ENCODE peak calls at places on chromosomes 3 and 15, in four cellular contexts. U is GM12891, X is K562, O is GM12878. N is an unnamed sample.

GRCh38 chr15:35540885-35541284 is 5.1 kb downstream of the DPH6 start:
- DNase-seq in U (no peak), X (no peak), O (no peak), N (no peak)

GRCh38 chr15:70415330-70415884 is 317.7 kb upstream of the TLE3 start:
- DNase-seq in U (no peak), X (no peak), O (no peak), N (no peak)

GRCh38 chr3:12689997-12690711 is 26.2 kb upstream of the RAF1 start:
- DNase-seq in U (no peak), X (no peak), O (no peak), N (no peak)

GRCh38 chr3:161388860-161389259 is 17.5 kb upstream of the SPTSSB start:
- DNase-seq in U (no peak), X (no peak), O (no peak), N (no peak)

GRCh38 chr3:172404237-172404962 is 43.9 kb downstream of the GHSR start:
- DNase-seq in U (no peak), X (no peak), O (no peak), N (no peak)

GRCh38 chr15:72685925-72686794 is at the start of the genes BBS4 and HIGD2B:
- DNase-seq in U (peak; percentile 63), X (peak; percentile 77), O (peak; percentile 70), N (peak; percentile 93)

GRCh38 chr3:138081371-138082084 is 33.9 kb downstream of the DZIP1L start:
- DNase-seq in U (no peak), X (no peak), O (no peak), N (no peak)

GRCh38 chr15:38072507-38073277 is 138.3 kb downstream of the TMCO5A start:
- DNase-seq in U (peak; percentile 18), X (no peak), O (no peak), N (peak; percentile 30)

DNA sequence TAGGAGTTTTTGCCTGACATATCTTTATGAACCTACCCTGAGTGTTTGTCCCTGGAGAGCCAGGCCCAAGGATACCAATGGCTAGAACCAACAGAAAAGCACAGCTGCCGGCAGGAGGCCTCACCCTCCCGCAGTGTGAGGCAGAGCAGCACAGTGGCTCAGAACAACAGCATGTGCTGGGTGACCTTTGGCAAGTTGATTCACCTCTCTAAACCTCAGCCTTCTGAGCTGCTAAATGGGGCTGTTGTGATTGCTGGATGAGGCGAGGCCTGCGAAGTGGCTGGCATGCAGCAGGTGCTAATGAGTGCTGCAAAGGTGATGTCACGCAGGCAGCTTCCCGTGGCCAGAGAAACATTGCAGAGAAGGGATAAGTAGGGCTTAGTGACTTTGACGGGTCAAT is 23.3 kb downstream of the IDH2 start:
- DNase-seq in U (no peak), X (no peak), O (no peak), N (no peak)
- TF ChIP-seq SPI1 in U (no peak), X (no peak), O (no peak), N (no peak)

GRCh38 chr3:50010959-50011358 is 71.0 kb downstream of the RBM6 start:
- DNase-seq in U (no peak), X (no peak), O (no peak), N (no peak)
- TF ChIP-seq SPI1 in U (no peak), X (no peak), O (no peak), N (no peak)

GRCh38 chr3:16848007-16848406 is 36.7 kb upstream of the PLCL2 start:
- DNase-seq in U (no peak), X (no peak), O (no peak), N (no peak)

GRCh38 chr3:16846373-16847078 is 38.2 kb upstream of the PLCL2 start:
- DNase-seq in U (no peak), X (no peak), O (no peak), N (no peak)

GRCh38 chr3:16849240-16849639 is 35.5 kb upstream of the PLCL2 start:
- DNase-seq in U (no peak), X (no peak), O (no peak), N (peak; percentile 50)

GRCh38 chr3:16844771-16845170 is 40.0 kb upstream of the PLCL2 start:
- DNase-seq in U (no peak), X (no peak), O (no peak), N (no peak)

DNA sequence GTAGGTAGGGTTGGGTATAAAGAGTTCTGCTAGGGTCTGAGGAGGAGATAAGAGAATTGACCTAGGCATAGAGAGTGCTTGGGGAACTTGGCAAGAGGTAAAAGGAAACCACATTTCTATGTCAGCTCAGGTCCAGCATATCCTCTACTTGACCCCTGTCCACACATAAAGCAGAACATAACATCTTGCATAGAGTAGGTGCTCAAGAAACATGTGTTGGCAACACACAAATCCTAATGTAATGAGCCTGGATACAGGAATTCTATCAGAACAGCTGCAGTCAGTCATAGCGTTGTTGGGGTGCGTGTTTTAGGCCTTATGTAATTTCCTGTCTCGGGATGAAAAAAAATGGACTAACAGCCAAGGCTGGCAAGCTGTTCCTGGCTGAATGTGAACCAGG is 35.0 kb upstream of the PLCL2 start:
- DNase-seq in U (no peak), X (no peak), O (no peak), N (no peak)
- TF ChIP-seq SPI1 in U (no peak), X (no peak), O (no peak), N (no peak)

GRCh38 chr15:73800662-73801345 is 47.7 kb upstream of the INSYN1 start:
- DNase-seq in U (no peak), X (no peak), O (no peak), N (no peak)
- TF ChIP-seq SPI1 in U (no peak), X (no peak), O (no peak), N (no peak)

GRCh38 chr3:144375122-144375521 is 403.5 kb downstream of the DIPK2A start:
- DNase-seq in U (no peak), X (no peak), O (no peak), N (no peak)
- TF ChIP-seq SPI1 in U (no peak), X (no peak), O (no peak), N (no peak)

N was measured in HL-60.